ENCODE peak calls at places on chromosomes 12 and 14, in four cellular contexts. P, L, F and K are unnamed samples.

GRCh38 chr14:29039171-29039570 is 272.6 kb downstream of the FOXG1 start:
- DNase-seq in P (no peak), L (peak), F (no peak), K (no peak)

GRCh38 chr14:26984318-26985177 is 386.7 kb upstream of the NOVA1 start:
- DNase-seq in L (peak), P (peak), F (no peak), K (peak)

GRCh38 chr12:106445981-106446380 is 88.4 kb downstream of the POLR3B start:
- DNase-seq in P (no peak), F (no peak), L (no peak), K (no peak)

GRCh38 chr12:132483208-132483607 is 6.7 kb upstream of the FBRSL1 start:
- DNase-seq in F (no peak), L (no peak), P (no peak), K (no peak)

GRCh38 chr12:62840311-62840710 is 94.6 kb downstream of the PPM1H start:
- DNase-seq in P (no peak), L (peak), F (no peak), K (no peak)

GRCh38 chr12:25972783-25973182 is 14.3 kb downstream of the RASSF8 start:
- DNase-seq in P (no peak), F (no peak), L (no peak), K (no peak)

GRCh38 chr12:94169966-94170689 is 21.8 kb downstream of the PLXNC1 start:
- DNase-seq in P (no peak), F (no peak), L (no peak), K (no peak)

GRCh38 chr14:60510254-60510975 is 1.5 kb downstream of the SIX6 start:
- DNase-seq in F (no peak), P (no peak), L (peak), K (no peak)

GRCh38 chr12:74900232-74900631 is 309.4 kb downstream of the KCNC2 start:
- DNase-seq in L (no peak), P (no peak), F (no peak), K (no peak)

GRCh38 chr12:75747572-75747995 is 236.2 kb upstream of the KRR1 start:
- DNase-seq in P (no peak), L (no peak), F (no peak), K (no peak)

GRCh38 chr14:27384124-27384523 is 786.3 kb upstream of the NOVA1 start:
- DNase-seq in L (no peak), F (peak), P (no peak), K (no peak)

GRCh38 chr12:68405292-68405900 is 73.2 kb upstream of the MDM1 start:
- DNase-seq in L (no peak), P (no peak), F (no peak), K (no peak)
- H3K27ac ChIP-seq in L (no peak), P (peak), F (no peak), K (no peak)

GRCh38 chr14:99794156-99794780 is 1.1 kb downstream of the EML1 start:
- DNase-seq in F (no peak), L (no peak), P (no peak), K (no peak)
- H3K4me3 ChIP-seq in F (no peak), L (no peak), P (peak), K (peak)

DNA sequence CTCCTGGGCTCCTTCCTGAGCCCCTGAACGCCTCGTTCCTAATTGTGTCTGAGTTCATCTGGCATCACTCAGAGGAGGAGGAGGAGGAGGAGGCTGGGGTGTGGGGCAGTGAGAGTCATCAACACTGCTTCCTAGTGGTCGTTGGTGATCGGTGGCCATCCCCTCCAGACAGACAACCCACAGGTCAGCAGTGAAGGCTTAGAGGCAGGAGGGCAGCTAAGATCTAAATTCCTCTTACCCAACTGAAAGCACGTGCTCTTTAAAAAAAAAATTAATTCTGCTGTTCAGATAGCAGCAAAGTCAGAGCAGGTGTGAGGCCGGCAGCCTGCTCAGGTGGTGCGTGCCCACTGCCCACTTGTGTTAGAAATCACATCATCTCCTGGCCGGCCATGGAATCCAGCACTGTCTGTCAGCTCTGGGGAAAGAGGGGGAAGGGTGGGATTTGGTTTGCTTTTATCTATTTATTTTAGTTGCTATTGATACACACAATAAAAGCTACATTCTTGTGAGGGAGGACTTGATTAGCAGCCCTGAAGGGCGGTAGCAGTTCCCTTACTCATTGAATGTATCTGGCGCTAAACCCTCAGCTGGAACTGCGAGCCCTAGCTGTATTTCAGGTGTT is 46.6 kb downstream of the PPP2R5C start:
- DNase-seq in L (peak), P (no peak), F (peak), K (no peak)
- H3K27ac ChIP-seq in L (no peak), P (no peak), F (peak), K (no peak)

GRCh38 chr14:102731101-102731870 is 46.0 kb upstream of the TRAF3 start:
- DNase-seq in L (no peak), P (no peak), F (no peak), K (no peak)
- H3K4me3 ChIP-seq in L (no peak), P (no peak), F (no peak), K (no peak)

DNA sequence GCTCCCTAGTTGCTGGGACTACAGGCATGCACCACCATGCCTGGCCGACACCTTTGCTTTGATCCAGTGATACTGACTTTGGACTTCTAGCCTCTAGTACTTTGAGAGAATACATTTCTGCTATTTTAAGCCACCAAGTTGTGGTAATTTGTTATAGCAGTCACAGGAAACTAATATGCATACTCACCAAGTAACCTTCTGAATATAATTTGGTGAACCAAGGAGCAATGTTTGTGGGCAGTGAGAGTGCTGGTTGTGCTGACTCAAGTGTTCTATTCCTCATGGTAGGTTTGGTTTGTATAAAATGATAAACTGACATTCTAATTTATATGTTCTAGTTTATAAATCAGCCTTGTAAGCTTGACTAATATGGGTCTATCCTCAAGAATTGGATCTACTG is 42.4 kb upstream of the MMP19 start:
- DNase-seq in P (no peak), L (no peak), F (no peak), K (no peak)
- H3K27ac ChIP-seq in P (no peak), L (no peak), F (no peak), K (no peak)

GRCh38 chr14:24197066-24197465 is 1.8 kb upstream of the TM9SF1 start:
- DNase-seq in L (no peak), F (no peak), P (no peak), K (no peak)
- H3K4me3 ChIP-seq in L (no peak), F (peak), P (no peak), K (no peak)

GRCh38 chr12:123126294-123127144 is 24.4 kb downstream of the PITPNM2 start:
- DNase-seq in L (peak), P (peak), F (no peak), K (peak)
- H3K27ac ChIP-seq in L (peak), P (peak), F (no peak), K (peak)